ENCODE peak calls at places on chromosomes 16 and 17, in eight cellular contexts. O is GM23338, W is stomach, V is spleen, Z is HCT116, H is K562, Q is SK-N-SH, S is sigmoid colon. D is an unnamed sample.
A peak's percentile ranks its signal among the peaks of the same experiment; 100 is the strongest.

GRCh38 chr16:88921603-88921995 is 55.1 kb upstream of the PABPN1L start:
- DNase-seq in O (no peak), W (no peak), V (no peak), Z (no peak), H (no peak), Q (no peak), S (no peak), D (no peak)

GRCh38 chr16:86300746-86301480 is 209.4 kb upstream of the FOXF1 start:
- DNase-seq in O (peak; percentile 57), W (no peak), V (no peak), Z (no peak), H (peak; percentile 33), Q (no peak), S (peak; percentile 72), D (no peak)

GRCh38 chr17:31318298-31319190 is 2.9 kb downstream of the EVI2A start:
- DNase-seq in O (peak; percentile 29), W (peak; percentile 35), V (peak; percentile 63), Z (no peak), H (peak; percentile 33), Q (no peak), S (peak; percentile 76), D (peak; percentile 60)

GRCh38 chr17:83183150-83183820 is 103.9 kb downstream of the METRNL start:
- DNase-seq in O (no peak), W (no peak), V (no peak), Z (no peak), H (no peak), Q (no peak), S (no peak), D (peak; percentile 14)

GRCh38 chr17:75367312-75367711 is 38.2 kb downstream of the GRB2 start:
- DNase-seq in O (no peak), W (no peak), V (no peak), Z (no peak), H (peak; percentile 45), Q (no peak), S (no peak), D (no peak)

GRCh38 chr17:74770498-74771318 is 5.4 kb downstream of the NAT9 start:
- DNase-seq in O (peak; percentile 85), W (peak; percentile 89), V (peak; percentile 94), Z (peak; percentile 41), H (peak; percentile 70), Q (peak; percentile 91), S (no peak), D (peak; percentile 77)

GRCh38 chr16:12661656-12662172 is 142.0 kb downstream of the CPPED1 start:
- DNase-seq in O (peak; percentile 90), W (no peak), V (no peak), Z (peak; percentile 6), H (peak; percentile 72), Q (no peak), S (no peak), D (no peak)

GRCh38 chr17:62703776-62704380 is 76.4 kb downstream of the MRC2 start:
- DNase-seq in O (peak; percentile 87), W (peak; percentile 83), V (peak; percentile 95), Z (no peak), H (peak; percentile 77), Q (peak; percentile 96), S (peak; percentile 87), D (peak; percentile 78)

GRCh38 chr17:82238562-82239201 is 9.8 kb downstream of the SLC16A3 start:
- DNase-seq in O (no peak), W (peak; percentile 90), V (peak; percentile 90), Z (no peak), H (peak; percentile 94), Q (no peak), S (peak; percentile 94), D (peak; percentile 86)

DNA sequence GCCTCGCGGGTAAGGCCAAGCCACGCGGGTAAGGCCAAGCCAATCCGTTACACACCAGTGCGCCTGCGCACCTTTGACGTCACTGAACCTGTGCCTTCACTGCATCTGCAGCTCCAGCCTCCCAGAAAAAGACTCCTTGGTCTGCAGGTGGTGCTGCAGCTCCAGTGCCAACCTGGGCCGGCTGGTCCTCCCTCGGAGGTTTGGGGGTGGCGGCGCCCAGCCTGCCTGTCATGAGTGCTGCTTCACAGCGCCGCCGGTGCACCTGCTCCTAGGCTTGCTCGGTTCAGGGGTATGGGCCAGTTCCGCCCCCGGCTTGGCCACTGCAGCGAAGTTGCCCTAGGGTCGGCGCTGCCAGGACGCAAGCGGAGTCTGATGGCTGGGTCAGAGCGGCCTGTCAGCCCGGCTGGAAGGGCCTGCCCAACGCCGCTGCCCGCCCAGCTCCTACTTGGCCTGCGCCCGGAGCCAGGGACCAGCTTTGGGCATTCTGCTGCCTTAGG is 146.6 kb downstream of the USP22 start:
- DNase-seq in O (peak; percentile 14), W (peak; percentile 38), V (no peak), Z (no peak), H (no peak), Q (no peak), S (peak; percentile 70), D (no peak)
- TF ChIP-seq CTCF in O (peak; percentile 39), W (no peak), V (no peak), Z (no peak), H (no peak), Q (no peak), S (no peak), D (no peak)

GRCh38 chr16:50697881-50698767 is 4.7 kb downstream of the NOD2 start:
- DNase-seq in O (no peak), W (peak; percentile 40), V (peak; percentile 82), Z (no peak), H (no peak), Q (no peak), S (no peak), D (peak; percentile 82)

GRCh38 chr16:50695017-50696000 is 1.9 kb downstream of the NOD2 start:
- DNase-seq in O (no peak), W (no peak), V (no peak), Z (no peak), H (no peak), Q (no peak), S (no peak), D (no peak)

GRCh38 chr16:50696126-50696525 is 2.7 kb downstream of the NOD2 start:
- DNase-seq in O (no peak), W (no peak), V (no peak), Z (no peak), H (no peak), Q (no peak), S (no peak), D (no peak)

GRCh38 chr16:50697421-50697715 is 4.0 kb downstream of the NOD2 start:
- DNase-seq in O (no peak), W (no peak), V (no peak), Z (no peak), H (no peak), Q (no peak), S (no peak), D (no peak)

GRCh38 chr16:50696575-50697420 is 3.4 kb downstream of the NOD2 start:
- DNase-seq in O (no peak), W (peak; percentile 77), V (peak; percentile 93), Z (peak; percentile 81), H (peak; percentile 73), Q (no peak), S (peak; percentile 91), D (peak; percentile 95)
- H3K27ac ChIP-seq in O (no peak overlapping the region), W (no peak overlapping the region), V (peak overlapping the region; percentile 70), Z (peak overlapping the region; percentile 41), H (no peak overlapping the region), Q (no peak overlapping the region), S (peak overlapping the region; percentile 77), D (peak overlapping the region; percentile 92)

GRCh38 chr17:3889613-3890012 is 3.2 kb downstream of the CAMKK1 start:
- DNase-seq in O (no peak), W (no peak), V (no peak), Z (no peak), H (no peak), Q (no peak), S (no peak), D (no peak)

GRCh38 chr17:3887811-3888210 is 5.0 kb downstream of the CAMKK1 start:
- DNase-seq in O (no peak), W (no peak), V (no peak), Z (no peak), H (no peak), Q (no peak), S (no peak), D (no peak)

GRCh38 chr17:3890082-3890892 is 2.6 kb downstream of the CAMKK1 start:
- DNase-seq in O (no peak), W (peak; percentile 41), V (no peak), Z (peak; percentile 52), H (no peak), Q (peak; percentile 83), S (peak; percentile 97), D (peak; percentile 67)

GRCh38 chr17:3887394-3887793 is 5.5 kb downstream of the CAMKK1 start:
- DNase-seq in O (no peak), W (no peak), V (no peak), Z (no peak), H (no peak), Q (no peak), S (no peak), D (no peak)

DNA sequence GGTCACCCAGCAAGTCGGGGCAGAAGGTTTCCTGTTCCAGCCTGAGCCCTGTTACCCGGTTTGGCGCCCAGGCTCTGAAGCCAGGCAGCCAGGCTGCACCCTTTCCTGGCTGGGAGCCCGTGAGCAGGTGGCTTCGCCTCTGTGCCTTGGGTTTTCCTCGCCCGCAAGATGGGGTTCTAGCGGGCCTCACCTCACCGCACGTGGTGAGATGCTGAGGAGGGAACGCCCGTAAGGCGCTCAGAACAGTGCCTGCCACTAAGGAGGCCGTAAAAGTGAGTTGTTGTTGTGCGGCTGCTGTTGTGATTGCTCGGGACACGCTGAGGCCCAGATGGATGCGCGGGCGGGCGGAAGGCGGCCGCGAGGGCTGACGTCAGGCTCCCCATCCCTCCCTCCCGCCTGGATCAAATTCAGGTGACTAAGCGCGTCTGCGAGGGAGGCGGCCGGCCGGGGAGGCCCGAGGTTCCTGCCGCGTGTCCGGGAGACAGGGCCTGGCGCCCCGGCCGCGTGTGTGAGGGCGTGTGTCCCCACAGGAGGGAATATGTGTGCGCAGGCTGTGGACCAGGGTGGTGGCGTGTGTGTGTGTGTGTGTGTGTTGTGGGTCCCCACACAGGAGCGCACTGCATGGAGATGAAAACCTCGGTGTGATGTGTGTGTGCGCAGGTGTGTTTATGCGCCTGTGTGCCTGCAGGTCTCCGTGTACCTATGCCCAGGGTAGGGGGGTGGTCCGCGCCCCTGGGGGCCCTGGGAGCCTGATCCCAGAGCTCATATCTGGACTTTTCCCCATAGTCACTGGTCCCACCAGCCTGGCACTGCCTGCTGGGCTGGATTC is 4.3 kb downstream of the CAMKK1 start:
- DNase-seq in O (peak; percentile 87), W (peak; percentile 81), V (no peak), Z (peak; percentile 72), H (peak; percentile 92), Q (no peak), S (peak; percentile 97), D (peak; percentile 68)
- TF ChIP-seq POLR2AphosphoS5 in O (peak; percentile 34), W (peak; percentile 75), V (no peak), Z (peak; percentile 72), H (peak; percentile 27), Q (no peak), S (no peak), D (no peak)

GRCh38 chr17:66909811-66910210 is 54.7 kb upstream of the CACNG4 start:
- DNase-seq in O (no peak), W (no peak), V (no peak), Z (no peak), H (no peak), Q (no peak), S (no peak), D (no peak)

GRCh38 chr17:66915792-66916191 is 48.7 kb upstream of the CACNG4 start:
- DNase-seq in O (no peak), W (no peak), V (peak; percentile 33), Z (no peak), H (no peak), Q (no peak), S (no peak), D (no peak)

GRCh38 chr17:66915204-66915611 is 49.3 kb upstream of the CACNG4 start:
- DNase-seq in O (peak; percentile 31), W (peak; percentile 52), V (peak; percentile 62), Z (peak; percentile 39), H (no peak), Q (peak; percentile 76), S (no peak), D (peak; percentile 59)

GRCh38 chr17:66906321-66907278 is 57.9 kb upstream of the CACNG4 start:
- DNase-seq in O (peak; percentile 87), W (peak; percentile 91), V (peak; percentile 83), Z (peak; percentile 81), H (peak; percentile 80), Q (peak; percentile 87), S (peak; percentile 86), D (peak; percentile 74)

GRCh38 chr17:66910651-66911285 is 53.7 kb upstream of the CACNG4 start:
- DNase-seq in O (no peak), W (no peak), V (peak; percentile 67), Z (no peak), H (no peak), Q (no peak), S (no peak), D (no peak)
- TF ChIP-seq CTCF in O (no peak), W (no peak), V (no peak), Z (no peak), H (no peak), Q (no peak), S (no peak), D (no peak)